ENCODE peak calls at places on chromosome 6, in eight cellular contexts. L, H, I, E, Z, P, V and Q are unnamed samples.

GRCh38 chr6:30265166-30265565 is 52.0 kb upstream of the TRIM26 start:
- DNase-seq in P (no peak), I (no peak), Z (no peak), E (no peak), L (no peak), H (no peak), V (no peak), Q (no peak)

GRCh38 chr6:82588020-82588419 is 224.4 kb downstream of the TPBG start:
- DNase-seq in H (no peak), Z (no peak), E (no peak), L (no peak), V (no peak), P (no peak), I (no peak), Q (peak)

GRCh38 chr6:9563996-9564395 is 850.9 kb downstream of the TFAP2A start:
- DNase-seq in I (no peak), H (no peak), Z (no peak), E (no peak), L (no peak), V (no peak), P (no peak), Q (no peak)

GRCh38 chr6:116238083-116238482 is 15.8 kb downstream of the TSPYL4 start:
- DNase-seq in Z (no peak), P (no peak), I (no peak), E (no peak), L (no peak), H (no peak), V (no peak), Q (no peak)

GRCh38 chr6:167559675-167560479 is 235.0 kb downstream of the TTLL2 start:
- DNase-seq in V (no peak), P (no peak), E (no peak), H (no peak), I (no peak), L (no peak), Z (no peak), Q (no peak)

GRCh38 chr6:36752187-36752885 is 54.7 kb downstream of the RAB44 start:
- DNase-seq in I (no peak), Z (no peak), L (no peak), P (peak), H (no peak), E (no peak), V (no peak), Q (peak)

GRCh38 chr6:43669922-43670622 is 17.5 kb downstream of the MRPS18A start:
- DNase-seq in I (no peak), L (no peak), H (no peak), E (peak), Z (no peak), V (no peak), P (peak), Q (peak)

GRCh38 chr6:105993769-105994521 is 92.2 kb upstream of the PRDM1 start:
- DNase-seq in I (peak), L (no peak), Z (no peak), H (no peak), V (peak), P (peak), E (no peak), Q (no peak)

GRCh38 chr6:38715016-38715809 is at the start of gene DNAH8:
- DNase-seq in V (no peak), I (no peak), H (no peak), P (no peak), E (no peak), L (no peak), Z (no peak), Q (no peak)

GRCh38 chr6:32840604-32841246 is 2.2 kb upstream of the TAP2 start:
- DNase-seq in P (no peak), L (no peak), Z (no peak), H (no peak), V (peak), I (no peak), E (no peak), Q (no peak)

GRCh38 chr6:143823463-143824006 is 19.6 kb upstream of the LTV1 start:
- DNase-seq in V (no peak), Z (no peak), H (no peak), E (no peak), I (no peak), P (no peak), L (no peak), Q (peak)

GRCh38 chr6:116461563-116462507 is 660 bp downstream of the CALHM6 start:
- DNase-seq in H (no peak), Z (no peak), V (peak), E (peak), I (peak), L (no peak), P (peak), Q (no peak)